ENCODE peak calls at places on chromosomes 11 and 22, in ten cellular contexts. D is stomach; Q is GM06990; E is glutamatergic neuron; T is CD4-positive, alpha-beta T cell; P is kidney; K is astrocyte of the spinal cord; B is thoracic aorta; M is A549; W is HFF-Myc. Z is an unnamed sample.

GRCh38 chr22:22043296-22044078 is 60.9 kb upstream of the TOP3B start:
- DNase-seq in Q (peak; percentile 37), W (no peak), K (no peak), P (no peak), B (no peak), E (no peak), T (no peak), M (no peak), D (no peak), Z (no peak)

GRCh38 chr22:42439821-42440674 is 7.8 kb upstream of the NFAM1 start:
- DNase-seq in T (no peak), D (peak; percentile 30), M (no peak), Q (peak; percentile 40), W (no peak), E (no peak), K (peak; percentile 41), B (no peak), P (peak; percentile 88), Z (peak; percentile 34)

GRCh38 chr11:35155677-35156076 is 16.7 kb downstream of the CD44 start:
- DNase-seq in P (no peak), D (no peak), W (no peak), B (no peak), E (no peak), K (no peak), M (no peak), T (no peak), Q (no peak), Z (no peak)

GRCh38 chr22:32075997-32076725 is 33.1 kb downstream of the SLC5A1 start:
- DNase-seq in B (no peak), D (no peak), W (no peak), T (no peak), E (no peak), K (no peak), M (no peak), P (no peak), Q (no peak), Z (no peak)

GRCh38 chr11:13183094-13183825 is 94.3 kb upstream of the BMAL1 start:
- DNase-seq in M (peak; percentile 48), Q (no peak), P (no peak), K (peak; percentile 47), D (no peak), E (no peak), T (no peak), B (no peak), W (no peak), Z (no peak)

GRCh38 chr22:19167106-19167869 is 11.2 kb downstream of the SLC25A1 start:
- DNase-seq in T (no peak), B (no peak), Q (no peak), K (no peak), W (no peak), M (no peak), D (no peak), P (no peak), E (no peak), Z (no peak)

GRCh38 chr11:133968300-133968699 is 11.5 kb upstream of the IGSF9B start:
- DNase-seq in E (no peak), Q (no peak), W (no peak), K (no peak), T (no peak), P (no peak), M (no peak), D (no peak), B (no peak), Z (no peak)

GRCh38 chr11:119316729-119317591 is at the start of gene MCAM:
- DNase-seq in P (peak; percentile 88), E (peak; percentile 63), T (no peak), D (no peak), W (no peak), Q (peak; percentile 58), M (no peak), B (no peak), K (peak; percentile 43), Z (no peak)

GRCh38 chr11:67006029-67006884 is 16.7 kb upstream of the SYT12 start:
- DNase-seq in T (no peak), E (peak; percentile 47), P (no peak), D (no peak), W (no peak), Q (no peak), B (no peak), K (no peak), M (peak; percentile 91), Z (no peak)

GRCh38 chr11:86152006-86152862 is 83.3 kb upstream of the PICALM start:
- DNase-seq in B (no peak), T (no peak), D (no peak), W (no peak), E (no peak), M (no peak), Q (no peak), P (no peak), K (peak; percentile 60), Z (peak; percentile 58)

GRCh38 chr11:96187779-96188624 is 155.0 kb downstream of the MAML2 start:
- DNase-seq in Q (no peak), K (peak; percentile 92), T (no peak), D (no peak), P (no peak), M (no peak), B (peak; percentile 59), W (peak; percentile 78), E (no peak), Z (no peak)

GRCh38 chr11:61011950-61012830 is 40.7 kb downstream of the CD6 start:
- DNase-seq in B (no peak), D (no peak), T (no peak), P (no peak), M (no peak), E (no peak), K (peak; percentile 70), Q (no peak), W (no peak), Z (no peak)

GRCh38 chr22:45090364-45090960 is 73.3 kb upstream of the NUP50 start:
- DNase-seq in B (no peak), D (peak; percentile 36), T (no peak), M (no peak), P (no peak), E (no peak), K (peak; percentile 31), W (no peak), Q (no peak), Z (peak; percentile 14)

GRCh38 chr22:29310863-29311339 is 4.5 kb downstream of the GAS2L1 start:
- DNase-seq in M (peak; percentile 91), P (peak; percentile 98), E (peak; percentile 71), D (peak; percentile 89), Q (no peak), T (no peak), B (peak; percentile 92), W (peak; percentile 89), K (peak; percentile 98), Z (peak; percentile 97)

GRCh38 chr11:10302744-10303557 is 1.9 kb upstream of the ADM start:
- DNase-seq in B (peak; percentile 41), D (peak; percentile 93), W (no peak), T (peak; percentile 59), Q (peak; percentile 54), M (no peak), P (peak; percentile 97), E (peak; percentile 57), K (peak; percentile 73), Z (peak; percentile 66)

GRCh38 chr11:29641201-29641600 is 375.6 kb downstream of the KCNA4 start:
- DNase-seq in P (no peak), D (no peak), B (no peak), W (no peak), T (no peak), Q (no peak), E (no peak), M (no peak), K (no peak), Z (no peak)

GRCh38 chr11:1531961-1532586 is 40.0 kb downstream of the DUSP8 start:
- DNase-seq in Q (no peak), B (peak; percentile 40), D (no peak), E (peak; percentile 68), P (no peak), W (peak; percentile 32), M (no peak), K (peak; percentile 43), T (no peak), Z (no peak)

GRCh38 chr11:61574611-61575010 is 6.3 kb downstream of the SYT7 start:
- DNase-seq in T (no peak), E (peak; percentile 56), M (no peak), W (no peak), K (no peak), B (no peak), P (no peak), Q (no peak), D (no peak), Z (no peak)

DNA sequence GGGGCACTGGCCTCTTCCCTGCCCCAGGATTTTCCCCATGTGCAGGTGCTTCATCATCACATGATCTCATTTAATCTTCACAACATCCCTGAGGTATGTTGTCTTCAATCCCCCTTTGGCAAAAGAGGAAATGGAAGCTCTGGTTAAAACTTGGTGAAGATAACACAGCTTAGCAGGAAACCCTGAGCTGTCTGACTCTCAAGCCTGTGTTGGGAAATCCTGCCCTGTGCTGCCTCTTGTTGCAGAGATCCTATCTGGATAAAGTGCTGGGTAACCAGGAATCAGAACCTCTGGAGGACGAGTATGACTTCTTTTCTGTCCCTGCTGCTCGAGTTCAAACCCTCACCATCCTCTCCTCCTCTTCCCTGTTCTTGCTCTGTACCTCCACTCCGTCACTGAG is 13.1 kb upstream of the E2F8 start:
- DNase-seq in E (no peak), P (no peak), T (no peak), M (no peak), W (no peak), Q (no peak), K (no peak), B (no peak), D (no peak), Z (no peak)
- TF ChIP-seq CTCF in E (no peak), P (no peak), T (no peak), M (no peak), W (no peak), Q (no peak), K (no peak), B (no peak), D (no peak), Z (no peak)

GRCh38 chr11:19714387-19715363 is 2.0 kb downstream of the NAV2 start:
- DNase-seq in E (peak; percentile 35), T (no peak), Q (no peak), M (no peak), B (peak; percentile 78), D (no peak), K (peak; percentile 51), P (peak; percentile 81), W (no peak), Z (no peak)
- TF ChIP-seq CTCF in E (no peak), T (no peak), Q (no peak), M (no peak), B (no peak), D (no peak), K (no peak), P (no peak), W (no peak), Z (no peak)

DNA sequence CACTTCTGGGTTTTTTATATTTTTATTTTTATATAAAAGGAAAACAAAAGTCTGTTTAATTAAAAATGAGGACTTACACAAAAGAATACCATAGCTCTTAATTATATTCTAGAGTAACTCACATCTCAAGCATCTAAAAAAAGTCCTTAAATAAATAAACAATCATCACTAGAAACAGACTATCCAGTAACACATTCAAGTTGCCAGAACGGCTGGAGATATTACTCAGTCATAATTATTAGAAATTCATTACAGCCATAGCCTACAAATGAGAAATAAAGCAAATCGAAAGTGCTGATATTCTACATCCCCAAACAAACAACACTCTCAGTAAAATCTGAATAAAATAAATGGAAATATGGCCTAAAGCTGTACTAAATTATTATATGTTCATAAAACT is 182.5 kb upstream of the C11orf58 start:
- DNase-seq in E (no peak), W (no peak), D (no peak), B (no peak), M (no peak), P (no peak), K (no peak), T (no peak), Q (no peak), Z (no peak)
- TF ChIP-seq CTCF in E (no peak), W (no peak), D (no peak), B (no peak), M (no peak), P (no peak), K (no peak), T (no peak), Q (no peak), Z (no peak)

GRCh38 chr11:33525789-33526188 is 174.8 kb downstream of the C11orf91 start:
- DNase-seq in B (no peak), W (no peak), D (no peak), M (no peak), E (no peak), Q (no peak), T (no peak), P (no peak), K (no peak), Z (no peak)
- TF ChIP-seq CTCF in B (no peak), W (no peak), D (no peak), M (no peak), E (no peak), Q (peak; percentile 8), T (no peak), P (no peak), K (no peak), Z (no peak)

Z was measured in Calu3.